ENCODE peak calls at places on chromosomes 16 and 17, in seven cellular contexts. I is cardiac muscle cell, D is heart right ventricle, C is BE2C, X is foreskin fibroblast, Z is AG04450, B is fibroblast of pulmonary artery. O is an unnamed sample.

GRCh38 chr16:7456221-7456620 is 123.6 kb downstream of the RBFOX1 start:
- DNase-seq in I (no peak), D (no peak), C (no peak), X (no peak), Z (no peak), B (no peak), O (no peak)

GRCh38 chr17:50218071-50218759 is 16.8 kb upstream of the COL1A1 start:
- DNase-seq in I (peak), D (no peak), C (no peak), X (no peak), Z (no peak), B (peak), O (peak)

GRCh38 chr16:3063617-3064389 is 1.6 kb upstream of the IL32 start:
- DNase-seq in I (no peak), D (no peak), C (no peak), X (no peak), Z (no peak), B (no peak), O (peak)

GRCh38 chr17:27216836-27217235 is 77.1 kb upstream of the WSB1 start:
- DNase-seq in I (no peak), D (no peak), C (no peak), X (no peak), Z (no peak), B (no peak), O (no peak)

GRCh38 chr16:49763826-49764225 is 92.1 kb downstream of the ZNF423 start:
- DNase-seq in I (peak), D (no peak), C (no peak), X (no peak), Z (no peak), B (peak), O (no peak)

GRCh38 chr17:2459917-2460271 is 51.8 kb downstream of the METTL16 start:
- DNase-seq in I (no peak), D (no peak), C (no peak), X (no peak), Z (no peak), B (no peak), O (no peak)

GRCh38 chr16:558298-559020 is 1.7 kb upstream of the PRR35 start:
- DNase-seq in I (no peak), D (peak), C (no peak), X (no peak), Z (no peak), B (no peak), O (no peak)

GRCh38 chr16:61823326-61823725 is 212.9 kb downstream of the CDH8 start:
- DNase-seq in I (no peak), D (no peak), C (no peak), X (no peak), Z (no peak), B (no peak), O (no peak)

GRCh38 chr17:15091825-15092224 is 173.3 kb downstream of the PMP22 start:
- DNase-seq in I (no peak), D (no peak), C (no peak), X (no peak), Z (no peak), B (no peak), O (no peak)

GRCh38 chr16:68022278-68022727 is 729 bp downstream of the DDX28 start:
- DNase-seq in I (no peak), D (no peak), C (no peak), X (no peak), Z (no peak), B (no peak), O (no peak)

GRCh38 chr16:68021490-68021889 is 1.5 kb downstream of the DDX28 start:
- DNase-seq in I (no peak), D (no peak), C (no peak), X (no peak), Z (no peak), B (no peak), O (no peak)

GRCh38 chr16:68019167-68019680 is 3.5 kb upstream of the DPEP2NB start:
- DNase-seq in I (no peak), D (no peak), C (no peak), X (no peak), Z (no peak), B (no peak), O (no peak)

GRCh38 chr16:68022728-68023537 is at the start of the genes DDX28 and DUS2:
- DNase-seq in I (peak), D (peak), C (peak), X (peak), Z (peak), B (peak), O (peak)
- TF ChIP-seq CTCF in I (no peak), D (no peak), C (no peak), X (no peak), Z (no peak), B (no peak), O (no peak)

GRCh38 chr17:79251824-79252223 is 177.2 kb downstream of the ENGASE start:
- DNase-seq in I (no peak), D (no peak), C (no peak), X (no peak), Z (no peak), B (no peak), O (no peak)

GRCh38 chr17:79246226-79246794 is 171.7 kb downstream of the ENGASE start:
- DNase-seq in I (no peak), D (no peak), C (no peak), X (no peak), Z (no peak), B (no peak), O (no peak)

GRCh38 chr17:79252886-79253285 is 178.3 kb downstream of the ENGASE start:
- DNase-seq in I (no peak), D (no peak), C (no peak), X (no peak), Z (no peak), B (no peak), O (no peak)

GRCh38 chr17:79248843-79249242 is 174.2 kb downstream of the ENGASE start:
- DNase-seq in I (no peak), D (no peak), C (no peak), X (no peak), Z (no peak), B (no peak), O (no peak)

GRCh38 chr17:79249945-79250521 is 175.4 kb downstream of the ENGASE start:
- DNase-seq in I (no peak), D (no peak), C (no peak), X (no peak), Z (no peak), B (no peak), O (no peak)
- H3K4me3 ChIP-seq in I (no peak), D (no peak), C (no peak), X (no peak), Z (no peak), B (no peak), O (no peak)

GRCh38 chr17:19443148-19443547 is 32.1 kb downstream of the RNF112 start:
- DNase-seq in I (no peak), D (no peak), C (no peak), X (no peak), Z (no peak), B (no peak), O (no peak)
- TF ChIP-seq CTCF in I (no peak), D (no peak), C (no peak), X (no peak), Z (no peak), B (no peak), O (no peak)

DNA sequence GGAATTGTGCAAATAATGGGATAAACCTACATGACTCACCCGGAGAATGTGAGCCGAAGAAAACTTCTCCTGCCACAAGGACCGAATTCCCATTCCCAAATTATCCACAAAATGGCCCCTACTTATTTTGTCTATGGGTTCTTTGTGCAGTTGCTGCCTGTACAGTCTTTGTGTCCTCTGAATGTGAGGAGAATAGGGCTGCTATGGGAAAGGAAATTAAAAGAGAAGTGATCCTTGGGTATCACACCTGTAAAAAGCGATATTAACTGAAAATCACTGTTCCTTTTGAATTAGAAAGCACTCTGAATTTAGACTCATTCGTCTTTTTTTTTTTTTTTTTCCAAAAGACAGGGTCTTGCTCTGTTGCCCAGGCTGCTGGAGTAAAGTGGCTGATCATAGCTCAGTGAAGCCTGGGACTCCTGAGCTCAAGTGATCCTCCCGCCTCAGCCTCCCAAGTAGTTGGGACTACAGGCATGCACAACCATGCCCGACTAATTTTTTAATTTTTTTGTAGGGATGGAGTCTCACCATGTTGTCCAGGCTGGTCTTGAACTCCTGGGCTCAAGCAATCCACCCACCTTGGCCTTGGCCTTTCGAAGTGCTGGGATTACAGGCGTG is 45.4 kb downstream of the CHD9 start:
- DNase-seq in I (no peak), D (no peak), C (no peak), X (no peak), Z (no peak), B (no peak), O (no peak)
- H3K4me3 ChIP-seq in I (peak), D (peak), C (peak), X (peak), Z (peak), B (peak), O (peak)

GRCh38 chr17:45161288-45162021 is at the start of gene HEXIM2:
- DNase-seq in I (peak), D (peak), C (peak), X (peak), Z (peak), B (peak), O (peak)

GRCh38 chr17:45164734-45165269 is 3.1 kb downstream of the HEXIM2 start:
- DNase-seq in I (no peak), D (no peak), C (no peak), X (no peak), Z (no peak), B (no peak), O (no peak)

GRCh38 chr17:45162022-45162687 is 480 bp downstream of the HEXIM2 start:
- DNase-seq in I (no peak), D (peak), C (no peak), X (no peak), Z (no peak), B (no peak), O (no peak)

GRCh38 chr17:45156242-45156641 is 5.4 kb upstream of the HEXIM2 start:
- DNase-seq in I (no peak), D (no peak), C (no peak), X (no peak), Z (no peak), B (no peak), O (no peak)

GRCh38 chr17:45160505-45161287 is 979 bp upstream of the HEXIM2 start:
- DNase-seq in I (peak), D (peak), C (peak), X (peak), Z (no peak), B (peak), O (peak)
- TF ChIP-seq CTCF in I (no peak), D (peak), C (peak), X (peak), Z (no peak), B (no peak), O (peak)

GRCh38 chr16:88456356-88457292 is 3.5 kb downstream of the ZFPM1 start:
- DNase-seq in I (no peak), D (no peak), C (no peak), X (no peak), Z (no peak), B (no peak), O (no peak)
- H3K4me3 ChIP-seq in I (no peak), D (peak), C (no peak), X (peak), Z (peak), B (peak), O (peak)